ENCODE peak calls at places on chromosome 13, in four cellular contexts. L is HTR-8/SVneo, E is B cell, O is T-helper 1 cell. I is an unnamed sample.

GRCh38 chr13:51269039-51269438 is 46.8 kb downstream of the FAM124A start:
- DNase-seq in L (no peak), E (no peak), O (no peak), I (no peak)

GRCh38 chr13:34899888-34900287 is 42.2 kb upstream of the NBEA start:
- DNase-seq in L (no peak), E (no peak), O (no peak), I (no peak)

GRCh38 chr13:103130681-103131210 is 64.5 kb upstream of the SLC10A2 start:
- DNase-seq in L (no peak), E (no peak), O (no peak), I (no peak)

GRCh38 chr13:38690231-38690630 is 3.4 kb downstream of the FREM2 start:
- DNase-seq in L (no peak), E (no peak), O (no peak), I (no peak)

GRCh38 chr13:114146173-114146572 is 13.8 kb upstream of the RASA3 start:
- DNase-seq in L (no peak), E (no peak), O (no peak), I (no peak)

GRCh38 chr13:112759053-112759452 is 69.2 kb downstream of the ATP11A start:
- DNase-seq in L (no peak), E (no peak), O (no peak), I (no peak)

GRCh38 chr13:50678464-50679162 is 164.9 kb downstream of the DLEU7 start:
- DNase-seq in L (peak), E (no peak), O (no peak), I (no peak)

GRCh38 chr13:110507678-110508381 is 53.7 kb downstream of the RAB20 start:
- DNase-seq in L (no peak), E (no peak), O (no peak), I (no peak)